ENCODE peak calls at places on chromosomes 16 and 17, in six cellular contexts. U, H, J, S, G and C are unnamed samples.

GRCh38 chr16:67248401-67249177 is at the start of gene SLC9A5:
- DNase-seq in U (no peak), J (peak; percentile 75), H (no peak), S (no peak), G (peak; percentile 57), C (no peak)

GRCh38 chr16:86833136-86833535 is 254.8 kb downstream of the FOXL1 start:
- DNase-seq in S (no peak), G (no peak), J (peak; percentile 29), U (no peak), H (no peak), C (no peak)

GRCh38 chr17:83196088-83196765 is 116.8 kb downstream of the METRNL start:
- DNase-seq in U (peak; percentile 50), H (no peak), S (no peak), J (peak; percentile 71), G (no peak), C (no peak)

GRCh38 chr17:67601897-67602296 is 115.8 kb upstream of the NOL11 start:
- DNase-seq in J (no peak), H (no peak), U (no peak), S (no peak), G (no peak), C (no peak)

GRCh38 chr16:70495425-70496182 is 27.8 kb downstream of the COG4 start:
- DNase-seq in U (no peak), J (no peak), H (no peak), S (no peak), G (no peak), C (no peak)

GRCh38 chr17:79800325-79801155 is 3.7 kb upstream of the CBX8 start:
- DNase-seq in U (no peak), H (no peak), S (no peak), G (no peak), J (no peak), C (peak; percentile 63)

GRCh38 chr16:81053761-81054160 is 18.1 kb downstream of the ATMIN start:
- DNase-seq in S (no peak), J (no peak), U (no peak), G (peak; percentile 19), H (no peak), C (no peak)

GRCh38 chr17:79188048-79188447 is 113.4 kb downstream of the ENGASE start:
- DNase-seq in H (peak; percentile 88), J (no peak), G (peak; percentile 72), U (no peak), S (peak; percentile 38), C (no peak)

GRCh38 chr16:84059946-84060901 is 17.6 kb upstream of the SLC38A8 start:
- DNase-seq in J (peak; percentile 43), H (no peak), U (no peak), G (no peak), S (no peak), C (no peak)

GRCh38 chr17:50476545-50477315 is 1.9 kb upstream of the RSAD1 start:
- DNase-seq in G (no peak), S (no peak), U (no peak), J (no peak), H (no peak), C (peak; percentile 58)

GRCh38 chr16:68800257-68800875 is 43.0 kb upstream of the TANGO6 start:
- DNase-seq in J (peak; percentile 71), G (peak; percentile 67), S (peak; percentile 60), U (peak; percentile 24), H (peak; percentile 81), C (peak; percentile 65)

GRCh38 chr17:15364615-15365014 is 23.2 kb upstream of the TEKT3 start:
- DNase-seq in U (no peak), H (no peak), G (no peak), J (no peak), S (no peak), C (no peak)

GRCh38 chr16:10765772-10766171 is 22.1 kb downstream of the NUBP1 start:
- DNase-seq in S (no peak), G (no peak), U (no peak), H (no peak), J (no peak), C (no peak)

GRCh38 chr17:75417054-75417453 is 11.6 kb upstream of the GRB2 start:
- DNase-seq in U (no peak), H (no peak), S (no peak), J (no peak), G (no peak), C (no peak)

GRCh38 chr17:41103896-41104295 is 1.3 kb upstream of the KRTAP4-9 start:
- DNase-seq in J (no peak), G (no peak), S (no peak), U (no peak), H (no peak), C (no peak)

GRCh38 chr16:79843631-79844043 is 243.1 kb upstream of the MAF start:
- DNase-seq in U (no peak), G (no peak), S (no peak), H (no peak), J (no peak), C (no peak)

GRCh38 chr17:64166876-64167275 is 36.9 kb upstream of the ERN1 start:
- DNase-seq in J (no peak), U (no peak), G (no peak), S (no peak), H (no peak), C (no peak)

GRCh38 chr16:66521951-66522771 is 27.8 kb downstream of the TK2 start:
- DNase-seq in U (no peak), J (no peak), H (no peak), G (peak; percentile 60), S (no peak), C (peak; percentile 84)

GRCh38 chr16:74627506-74628220 is 20.7 kb upstream of the GLG1 start:
- DNase-seq in G (no peak), H (no peak), J (no peak), S (no peak), U (no peak), C (no peak)

GRCh38 chr16:66155933-66156332 is 210.6 kb upstream of the CDH5 start:
- DNase-seq in U (no peak), S (no peak), G (no peak), H (no peak), J (no peak), C (no peak)

DNA sequence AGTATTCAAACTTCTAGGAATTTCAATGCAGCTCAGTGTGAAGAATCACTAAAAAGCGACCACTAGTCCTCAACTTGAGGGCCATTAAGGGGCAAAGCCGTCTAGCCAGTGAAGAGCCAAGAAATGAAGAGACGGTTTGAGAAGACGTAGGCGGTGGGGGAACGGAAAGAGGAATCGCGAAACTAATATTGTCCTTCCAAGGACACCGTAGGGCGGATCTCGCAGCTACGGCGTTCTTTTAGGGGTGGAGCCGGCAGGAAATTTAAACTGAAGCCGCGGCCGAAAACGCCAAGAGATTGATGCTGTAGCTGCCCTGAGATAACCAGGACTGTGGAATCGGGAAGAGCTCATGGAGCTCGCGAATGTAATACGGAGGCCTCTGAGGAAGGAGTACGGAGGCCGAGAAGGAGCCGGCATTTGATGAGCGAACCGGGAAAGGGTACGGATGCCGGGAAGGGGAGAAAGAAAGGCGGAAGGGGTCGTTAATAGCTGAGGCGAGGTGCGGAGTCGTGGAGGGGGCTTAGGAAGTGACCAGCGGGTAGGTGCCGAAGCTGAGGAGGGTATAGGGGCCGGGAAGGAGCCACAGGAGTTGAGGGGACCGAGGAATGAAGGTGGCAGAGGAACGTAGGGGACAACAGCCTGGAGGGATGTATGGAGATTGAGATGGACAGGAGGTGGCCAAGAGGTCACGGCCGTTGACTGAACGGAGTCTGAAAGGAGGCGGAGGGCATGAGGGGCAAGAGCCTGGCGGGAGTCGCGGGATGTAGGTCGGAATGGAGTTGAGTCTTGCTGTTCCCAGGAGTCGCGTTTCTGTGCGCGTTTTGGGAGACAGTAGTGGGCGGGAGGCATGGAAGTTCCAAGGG is at the start of gene DBF4B:
- DNase-seq in G (peak; percentile 91), H (peak; percentile 99), S (peak; percentile 58), U (peak; percentile 28), J (peak; percentile 89), C (peak; percentile 88)
- TF ChIP-seq POLR2A in G (peak; percentile 92), H (peak; percentile 57), S (no peak), U (no peak), J (no peak), C (no peak)

DNA sequence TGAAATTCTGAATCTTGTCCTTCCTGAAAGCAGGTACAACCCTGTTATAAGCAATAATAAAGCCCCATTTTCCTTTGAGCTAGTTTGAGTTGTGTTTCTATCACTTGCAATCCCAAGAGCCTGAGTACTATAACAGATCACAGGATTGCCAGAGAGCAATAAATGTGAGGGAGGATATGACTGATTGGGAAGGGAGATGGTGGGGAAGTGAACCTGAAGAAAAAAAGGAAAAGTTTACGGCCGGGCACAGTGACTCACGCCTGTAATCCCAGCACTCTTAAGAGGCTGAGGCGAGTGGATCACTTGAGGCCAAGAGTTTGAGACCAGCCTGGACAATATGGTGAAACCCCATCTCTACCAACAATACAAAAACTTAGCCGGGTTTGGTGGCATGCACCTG is 80.4 kb downstream of the COX10 start:
- DNase-seq in J (no peak), G (no peak), U (no peak), S (no peak), H (no peak), C (peak; percentile 10)
- TF ChIP-seq EP300 in J (no peak), G (no peak), U (no peak), S (no peak), H (no peak), C (no peak)

GRCh38 chr16:2968368-2968737 is 795 bp upstream of the PAQR4 start:
- DNase-seq in S (no peak), U (no peak), J (no peak), H (no peak), G (peak; percentile 54), C (peak; percentile 42)
- H3K4me3 ChIP-seq in S (peak overlapping the region; percentile 71), U (peak overlapping the region; percentile 84), J (peak overlapping the region; percentile 48), H (peak overlapping the region; percentile 97), G (peak overlapping the region; percentile 96), C (no peak overlapping the region)

DNA sequence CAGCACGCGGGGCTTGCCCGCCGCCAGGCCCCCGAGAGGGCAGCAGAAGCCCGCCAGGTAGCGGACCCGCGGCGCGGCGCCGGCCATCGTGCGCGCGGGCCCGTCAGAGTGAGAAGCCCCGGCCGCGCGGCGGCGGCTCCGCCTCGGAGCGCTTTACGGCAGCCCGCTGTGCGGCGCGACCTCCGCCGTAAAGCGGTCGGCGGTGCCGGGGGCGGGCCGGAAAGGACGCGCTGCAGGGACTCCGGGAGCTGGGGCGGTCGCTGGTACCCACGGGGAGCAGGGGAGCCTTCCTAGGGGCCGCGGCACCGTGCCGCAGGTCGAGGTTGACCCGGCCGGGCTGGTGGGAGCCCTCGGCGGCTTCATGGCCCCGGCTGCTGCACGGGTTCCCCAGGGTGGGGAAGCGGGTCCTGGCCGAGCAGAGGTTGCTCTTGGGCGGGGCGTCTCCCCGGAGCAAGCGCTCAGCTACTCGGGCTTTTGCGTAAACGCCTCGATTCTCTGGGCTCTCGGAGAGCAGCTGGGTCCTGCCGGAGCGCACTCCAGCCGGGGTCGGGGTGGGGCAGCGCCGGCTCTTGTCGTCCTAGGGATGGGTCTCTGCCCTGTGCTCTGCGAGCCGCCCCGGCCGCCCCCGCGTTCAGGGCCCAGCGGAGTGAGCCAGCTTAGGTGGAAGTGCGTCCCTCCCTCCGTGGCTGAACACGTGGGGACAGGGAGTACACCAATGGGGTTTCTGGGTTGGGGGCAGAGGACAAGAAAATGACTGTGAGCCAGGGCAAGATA is at the start of gene FAAP100:
- DNase-seq in U (peak; percentile 58), J (peak; percentile 85), G (peak; percentile 93), H (peak; percentile 90), S (no peak), C (peak; percentile 85)
- TF ChIP-seq POLR2A in U (peak; percentile 42), J (peak; percentile 23), G (peak; percentile 21), H (peak; percentile 72), S (no peak), C (peak; percentile 34)

GRCh38 chr17:37315601-37316000 is 60.2 kb upstream of the C17orf78 start:
- DNase-seq in J (no peak), S (no peak), H (no peak), G (no peak), U (no peak), C (no peak)
- TF ChIP-seq EP300 in J (no peak), S (no peak), H (no peak), G (no peak), U (no peak), C (no peak)